ENCODE peak calls at places on chromosome 20, in nine cellular contexts. V, Q, N, Z, E, M, I, S and O are unnamed samples.

GRCh38 chr20:61767776-61768494 is 297.7 kb downstream of the TAF4 start:
- DNase-seq in M (no peak), I (no peak), Z (no peak), S (no peak), E (no peak), Q (no peak), V (no peak), N (no peak), O (no peak)

GRCh38 chr20:11140359-11140758 is 466.6 kb upstream of the JAG1 start:
- DNase-seq in V (no peak), S (peak; percentile 93), Z (no peak), Q (no peak), M (peak; percentile 69), I (no peak), E (no peak), N (no peak), O (no peak)

GRCh38 chr20:9126527-9126926 is 57.6 kb downstream of the PLCB4 start:
- DNase-seq in Q (no peak), I (no peak), Z (no peak), M (no peak), V (no peak), E (no peak), N (no peak), S (no peak), O (no peak)

GRCh38 chr20:43919686-43920403 is 5.2 kb downstream of the TOX2 start:
- DNase-seq in Q (no peak), E (no peak), N (no peak), V (no peak), M (no peak), I (no peak), S (no peak), Z (no peak), O (no peak)

GRCh38 chr20:52251137-52251700 is 59.6 kb upstream of the ZFP64 start:
- DNase-seq in Z (no peak), S (no peak), Q (no peak), M (no peak), E (no peak), V (no peak), I (no peak), N (no peak), O (no peak)

GRCh38 chr20:50343125-50343489 is 152.5 kb downstream of the CEBPB start:
- DNase-seq in N (no peak), S (no peak), Z (no peak), Q (no peak), I (no peak), E (no peak), V (no peak), M (no peak), O (no peak)

GRCh38 chr20:22908944-22909343 is 126.2 kb upstream of the SSTR4 start:
- DNase-seq in Q (no peak), V (no peak), S (no peak), Z (no peak), I (no peak), M (no peak), N (no peak), E (no peak), O (no peak)

GRCh38 chr20:714453-714852 is 38.9 kb upstream of the SCRT2 start:
- DNase-seq in V (no peak), M (no peak), N (no peak), I (no peak), S (no peak), Z (no peak), E (no peak), Q (no peak), O (no peak)

GRCh38 chr20:51639206-51639832 is 96.8 kb upstream of the NFATC2 start:
- DNase-seq in Z (peak; percentile 77), Q (peak; percentile 82), V (peak; percentile 75), S (peak; percentile 75), N (peak; percentile 66), I (peak; percentile 73), E (peak; percentile 2), M (peak; percentile 42), O (peak; percentile 79)

GRCh38 chr20:62447143-62447869 is 20.0 kb upstream of the RBBP8NL start:
- DNase-seq in E (no peak), S (no peak), M (no peak), Q (no peak), V (no peak), Z (no peak), N (no peak), I (no peak), O (no peak)

GRCh38 chr20:57996936-57997629 is 231.4 kb downstream of the ANKRD60 start:
- DNase-seq in M (peak; percentile 47), I (no peak), S (peak; percentile 18), V (peak; percentile 49), N (no peak), E (no peak), Z (no peak), Q (no peak), O (peak; percentile 18)

GRCh38 chr20:15682690-15683089 is 890.6 kb downstream of the KIF16B start:
- DNase-seq in N (no peak), E (no peak), Q (no peak), I (no peak), Z (no peak), S (peak; percentile 20), M (no peak), V (no peak), O (no peak)

GRCh38 chr20:37611346-37611745 is 82.5 kb upstream of the CTNNBL1 start:
- DNase-seq in V (no peak), Q (no peak), I (no peak), E (no peak), M (no peak), S (no peak), N (no peak), Z (no peak), O (no peak)

GRCh38 chr20:56439784-56440291 is 27.8 kb downstream of the CASS4 start:
- DNase-seq in Q (no peak), M (peak; percentile 97), N (peak; percentile 48), Z (peak; percentile 30), V (no peak), I (no peak), S (peak; percentile 99), E (no peak), O (peak; percentile 41)

GRCh38 chr20:57811373-57812020 is 101.7 kb upstream of the PMEPA1 start:
- DNase-seq in S (no peak), V (no peak), E (no peak), Z (peak; percentile 55), Q (no peak), M (peak; percentile 44), N (no peak), I (no peak), O (no peak)

GRCh38 chr20:31602779-31603441 is 2.2 kb upstream of the ID1 start:
- DNase-seq in E (no peak), V (no peak), Z (peak; percentile 67), M (peak; percentile 68), N (peak; percentile 44), S (peak; percentile 89), Q (no peak), I (peak; percentile 79), O (peak; percentile 85)

GRCh38 chr20:53408728-53409157 is 184.9 kb downstream of the ZNF217 start:
- DNase-seq in I (no peak), V (no peak), Z (no peak), E (no peak), N (no peak), S (no peak), Q (no peak), M (no peak), O (no peak)

GRCh38 chr20:62726716-62727583 is 18.3 kb downstream of the NTSR1 start:
- DNase-seq in M (no peak), Q (no peak), N (no peak), Z (no peak), S (no peak), I (no peak), E (no peak), V (no peak), O (no peak)